ENCODE peak calls at places on chromosomes 13 and 19, in four cellular contexts. Y is body of pancreas, G is cardiac muscle cell, N is NCI-H510A treated with DMSO at 0.1 percent for 48 hours. A is an unnamed sample.

GRCh38 chr13:41973247-41973741 is 12.4 kb upstream of the VWA8 start:
- DNase-seq in N (no peak), G (no peak), Y (no peak), A (no peak)

GRCh38 chr19:46373573-46374359 is 26.9 kb downstream of the PPP5C start:
- DNase-seq in N (peak), G (no peak), Y (peak), A (no peak)

GRCh38 chr19:33720691-33721682 is 75.7 kb upstream of the KCTD15 start:
- DNase-seq in G (no peak), Y (no peak), N (no peak), A (peak)

GRCh38 chr19:55247621-55248099 is 11.2 kb downstream of the PPP6R1 start:
- DNase-seq in N (no peak), Y (no peak), G (peak), A (no peak)

GRCh38 chr13:111166882-111167281 is 51.8 kb downstream of the ARHGEF7 start:
- DNase-seq in N (no peak), Y (no peak), G (no peak), A (no peak)

GRCh38 chr13:110525328-110526319 is 35.9 kb downstream of the RAB20 start:
- DNase-seq in Y (no peak), N (peak), G (no peak), A (no peak)

GRCh38 chr19:35000647-35001501 is 751 bp downstream of the GRAMD1A start:
- DNase-seq in Y (peak), N (peak), G (peak), A (no peak)

GRCh38 chr19:27774337-27774736 is 1438.6 kb downstream of the UQCRFS1 start:
- DNase-seq in Y (no peak), G (no peak), N (no peak), A (no peak)